ENCODE peak calls at places on chromosome 12, in six cellular contexts. W, J, R, T, N and B are unnamed samples.

GRCh38 chr12:34033628-34034296 is 11.5 kb downstream of the ALG10 start:
- DNase-seq in R (peak), J (no peak), W (no peak), N (peak), T (no peak), B (no peak)

GRCh38 chr12:55996201-55996714 is 818 bp upstream of the SUOX start:
- DNase-seq in N (peak), W (no peak), J (peak), T (peak), R (peak), B (peak)

GRCh38 chr12:124463341-124463861 is 104.0 kb downstream of the NCOR2 start:
- DNase-seq in W (no peak), J (no peak), R (no peak), N (no peak), T (no peak), B (no peak)

GRCh38 chr12:24719293-24719721 is 229.6 kb downstream of the BCAT1 start:
- DNase-seq in R (no peak), W (no peak), T (no peak), J (peak), N (no peak), B (no peak)

GRCh38 chr12:48072266-48072665 is 33.6 kb downstream of the SENP1 start:
- DNase-seq in R (no peak), W (no peak), N (no peak), T (no peak), J (no peak), B (no peak)

GRCh38 chr12:90061834-90062233 is 353.2 kb upstream of the ATP2B1 start:
- DNase-seq in T (no peak), J (no peak), R (no peak), W (no peak), N (no peak), B (peak)

GRCh38 chr12:48016373-48017020 is 12.2 kb upstream of the COL2A1 start:
- DNase-seq in N (no peak), J (no peak), T (no peak), R (no peak), W (no peak), B (no peak)

GRCh38 chr12:10086387-10086786 is 12.4 kb downstream of the CLEC1A start:
- DNase-seq in T (no peak), R (no peak), N (no peak), W (no peak), J (no peak), B (no peak)

GRCh38 chr12:119088917-119089667 is 89.6 kb upstream of the HSPB8 start:
- DNase-seq in W (no peak), R (no peak), T (no peak), J (no peak), N (no peak), B (no peak)

GRCh38 chr12:15496738-15497137 is 174.4 kb downstream of the PTPRO start:
- DNase-seq in R (no peak), W (no peak), N (no peak), T (no peak), J (no peak), B (no peak)

GRCh38 chr12:125033296-125033695 is 31.9 kb upstream of the AACS start:
- DNase-seq in T (no peak), W (no peak), N (no peak), R (no peak), J (no peak), B (no peak)

GRCh38 chr12:122945047-122945592 is 21.1 kb downstream of the ABCB9 start:
- DNase-seq in W (no peak), J (no peak), N (no peak), R (no peak), T (no peak), B (no peak)

GRCh38 chr12:117236456-117237001 is 46.3 kb upstream of the FBXO21 start:
- DNase-seq in W (peak), J (peak), T (peak), N (peak), R (peak), B (peak)